ENCODE peak calls at places on chromosomes 4 and X, in eight cellular contexts. X is hepatocyte, I is NCI-H2171 treated with DMSO at 0.1 percent for 48 hours, V is activated B cell treated with CpG ODN at 0.5 μM for 24 hours, F is neural crest cell, N is amniotic epithelial cell, Y is fibroblast of gingiva, G is transverse colon. E is an unnamed sample.

GRCh38 chr4:155672342-155672741 is 5.7 kb downstream of the GUCY1A1 start:
- DNase-seq in F (no peak), X (no peak), Y (no peak), N (no peak), I (no peak), G (no peak), V (no peak), E (no peak)

GRCh38 chr4:7420661-7421040 is 14.1 kb downstream of the PSAPL1 start:
- DNase-seq in V (peak; percentile 13), F (no peak), Y (no peak), G (no peak), I (no peak), N (no peak), X (no peak), E (no peak)

GRCh38 chrX:112901821-112902732 is 61.4 kb upstream of the AMOT start:
- DNase-seq in Y (no peak), G (no peak), N (no peak), V (no peak), I (no peak), F (no peak), X (no peak), E (no peak)

GRCh38 chr4:100366213-100366612 is 151.6 kb downstream of the EMCN start:
- DNase-seq in G (no peak), V (no peak), Y (no peak), X (no peak), I (no peak), N (no peak), F (no peak), E (no peak)

GRCh38 chrX:85851418-85851817 is 195.9 kb downstream of the CHM start:
- DNase-seq in F (no peak), V (no peak), Y (no peak), X (peak; percentile 44), N (peak; percentile 7), G (peak; percentile 26), I (peak; percentile 0), E (no peak)

GRCh38 chrX:33149085-33149484 is 62.3 kb downstream of the DMD start:
- DNase-seq in I (no peak), F (no peak), Y (no peak), X (no peak), G (no peak), N (no peak), V (no peak), E (no peak)

GRCh38 chr4:30856795-30857564 is 136.8 kb downstream of the PCDH7 start:
- DNase-seq in Y (no peak), G (no peak), V (no peak), F (no peak), N (no peak), I (no peak), X (no peak), E (no peak)

GRCh38 chrX:38627683-38628082 is 66.3 kb downstream of the TSPAN7 start:
- DNase-seq in I (no peak), G (peak; percentile 8), V (no peak), N (peak; percentile 2), Y (no peak), X (peak; percentile 28), F (no peak), E (no peak)

GRCh38 chrX:10137516-10137915 is 19.3 kb upstream of the CLCN4 start:
- DNase-seq in G (no peak), X (no peak), N (no peak), I (no peak), V (no peak), F (no peak), Y (peak; percentile 1), E (peak; percentile 1)

GRCh38 chr4:118927976-118928375 is 39.3 kb downstream of the SYNPO2 start:
- DNase-seq in G (peak; percentile 46), V (no peak), X (no peak), Y (no peak), N (peak; percentile 33), F (no peak), I (no peak), E (no peak)

GRCh38 chr4:159278399-159278798 is 175.5 kb downstream of the RAPGEF2 start:
- DNase-seq in I (no peak), Y (peak; percentile 46), V (no peak), N (peak; percentile 88), G (no peak), F (no peak), X (no peak), E (peak; percentile 24)

GRCh38 chr4:123844374-123844773 is 447.8 kb downstream of the SPRY1 start:
- DNase-seq in Y (no peak), V (no peak), X (no peak), N (no peak), G (no peak), F (no peak), I (no peak), E (no peak)

GRCh38 chrX:13059676-13060499 is 15.5 kb upstream of the FAM9C start:
- DNase-seq in Y (peak; percentile 4), F (no peak), V (no peak), N (peak; percentile 87), I (no peak), X (peak; percentile 54), G (no peak), E (peak; percentile 27)